ENCODE peak calls at places on chromosomes 7 and 10, in seven cellular contexts. V, M, J, B, D, C and N are unnamed samples. For H3K36me3, the result is how much of the 10 kb centered on the place peaks cover.

GRCh38 chr10:662686-663465 is 26.6 kb downstream of the DIP2C start:
- DNase-seq in V (no peak), M (no peak), J (peak), B (no peak), D (no peak), C (no peak), N (no peak)

GRCh38 chr10:21304198-21304597 is 221.3 kb downstream of the SKIDA1 start:
- DNase-seq in V (no peak), M (no peak), J (no peak), B (no peak), D (no peak), C (peak), N (no peak)

GRCh38 chr10:77919713-77920108 is 6.8 kb downstream of the DLG5 start:
- DNase-seq in V (no peak), M (no peak), J (no peak), B (no peak), D (no peak), C (peak), N (no peak)

GRCh38 chr7:66043681-66044497 is 31.7 kb upstream of the ASL start:
- DNase-seq in V (peak), M (peak), J (peak), B (peak), D (peak), C (peak), N (no peak)

GRCh38 chr10:11822031-11822756 is 962 bp upstream of the PROSER2 start:
- DNase-seq in V (no peak), M (no peak), J (no peak), B (no peak), D (no peak), C (peak), N (no peak)

GRCh38 chr7:111587715-111588433 is 25.6 kb upstream of the IMMP2L start:
- DNase-seq in V (no peak), M (no peak), J (no peak), B (no peak), D (no peak), C (peak), N (no peak)

GRCh38 chr7:99042957-99043356 is 101.0 kb downstream of the SMURF1 start:
- DNase-seq in V (no peak), M (no peak), J (no peak), B (no peak), D (no peak), C (no peak), N (peak)

GRCh38 chr10:15585303-15585715 is 134.4 kb downstream of the ITGA8 start:
- DNase-seq in V (peak), M (peak), J (peak), B (peak), D (peak), C (peak), N (no peak)

GRCh38 chr7:16603633-16604032 is 41.9 kb downstream of the ANKMY2 start:
- DNase-seq in V (no peak), M (no peak), J (no peak), B (no peak), D (no peak), C (peak), N (no peak)

GRCh38 chr10:79152423-79152817 is 83.7 kb downstream of the ZMIZ1 start:
- DNase-seq in V (no peak), M (no peak), J (no peak), B (peak), D (no peak), C (peak), N (no peak)

GRCh38 chr10:11601670-11602069 is 9.8 kb downstream of the USP6NL start:
- DNase-seq in V (no peak), M (no peak), J (no peak), B (no peak), D (no peak), C (no peak), N (no peak)

GRCh38 chr7:85004402-85004801 is 182.5 kb downstream of the SEMA3D start:
- DNase-seq in V (no peak), M (no peak), J (no peak), B (no peak), D (no peak), C (no peak), N (no peak)

GRCh38 chr7:82210422-82211184 is 233.0 kb downstream of the CACNA2D1 start:
- DNase-seq in V (no peak), M (no peak), J (no peak), B (no peak), D (no peak), C (peak), N (no peak)

GRCh38 chr10:44030681-44031080 is 354.2 kb downstream of the CXCL12 start:
- DNase-seq in V (no peak), M (no peak), J (no peak), B (no peak), D (no peak), C (no peak), N (no peak)

GRCh38 chr7:114084381-114085312 is 165.8 kb upstream of the PPP1R3A start:
- DNase-seq in V (peak), M (peak), J (peak), B (peak), D (peak), C (no peak), N (no peak)

GRCh38 chr10:35194471-35194870 is 67.8 kb downstream of the CREM start:
- DNase-seq in V (no peak), M (no peak), J (no peak), B (no peak), D (no peak), C (no peak), N (no peak)

GRCh38 chr7:7438851-7439250 is 96.8 kb downstream of the COL28A1 start:
- DNase-seq in V (no peak), M (no peak), J (no peak), B (no peak), D (no peak), C (peak), N (peak)

GRCh38 chr7:56537952-56538351 is 421.7 kb upstream of the NUPR2 start:
- DNase-seq in V (no peak), M (no peak), J (peak), B (no peak), D (no peak), C (no peak), N (no peak)

GRCh38 chr10:76732306-76732705 is 905.3 kb downstream of the KCNMA1 start:
- DNase-seq in V (no peak), M (no peak), J (no peak), B (no peak), D (no peak), C (no peak), N (no peak)

GRCh38 chr7:44050121-44050914 is 5.8 kb downstream of the DBNL start:
- DNase-seq in V (no peak), M (no peak), J (peak), B (no peak), D (peak), C (no peak), N (no peak)

GRCh38 chr7:47481656-47482012 is 100.3 kb downstream of the TNS3 start:
- DNase-seq in V (no peak), M (no peak), J (no peak), B (no peak), D (no peak), C (no peak), N (no peak)

GRCh38 chr10:133336131-133337078 is at the start of gene CALY:
- DNase-seq in V (no peak), M (peak), J (no peak), B (peak), D (peak), C (no peak), N (no peak)

GRCh38 chr7:111029574-111030357 is 61.2 kb upstream of the LRRN3 start:
- DNase-seq in V (peak), M (no peak), J (peak), B (no peak), D (no peak), C (peak), N (no peak)

GRCh38 chr10:88762906-88763305 is 3.1 kb downstream of the LIPN start:
- DNase-seq in V (no peak), M (no peak), J (no peak), B (no peak), D (no peak), C (no peak), N (no peak)

GRCh38 chr10:6716521-6716920 is 136.4 kb upstream of the PRKCQ start:
- DNase-seq in V (no peak), M (no peak), J (no peak), B (no peak), D (no peak), C (no peak), N (peak)

GRCh38 chr10:71690094-71690720 is 29.4 kb downstream of the C10orf105 start:
- DNase-seq in V (no peak), M (no peak), J (no peak), B (no peak), D (no peak), C (no peak), N (no peak)

GRCh38 chr10:84197643-84198042 is 3.3 kb downstream of the CDHR1 start:
- DNase-seq in V (no peak), M (no peak), J (no peak), B (no peak), D (peak), C (no peak), N (no peak)

GRCh38 chr7:46934198-46934825 is 647.6 kb downstream of the TNS3 start:
- DNase-seq in V (no peak), M (no peak), J (no peak), B (no peak), D (no peak), C (peak), N (no peak)

GRCh38 chr10:60444494-60445064 is 54.9 kb upstream of the ANK3 start:
- DNase-seq in V (no peak), M (peak), J (no peak), B (no peak), D (no peak), C (peak), N (no peak)

GRCh38 chr10:22010973-22011408 is 7.5 kb upstream of the DNAJC1 start:
- DNase-seq in V (no peak), M (no peak), J (no peak), B (no peak), D (no peak), C (peak), N (no peak)

GRCh38 chr10:22345301-22346086 is at the start of gene SPAG6:
- DNase-seq in V (no peak), M (peak), J (peak), B (peak), D (peak), C (no peak), N (no peak)

GRCh38 chr10:89853796-89854195 is 152.4 kb downstream of the KIF20B start:
- DNase-seq in V (no peak), M (peak), J (no peak), B (no peak), D (no peak), C (no peak), N (no peak)

GRCh38 chr7:102469351-102469971 is 4.7 kb downstream of the LRWD1 start:
- DNase-seq in V (no peak), M (no peak), J (peak), B (no peak), D (peak), C (no peak), N (no peak)

GRCh38 chr7:39621784-39622411 is 1.5 kb upstream of the RALA start:
- DNase-seq in V (no peak), M (no peak), J (no peak), B (no peak), D (no peak), C (no peak), N (no peak)

GRCh38 chr7:40330408-40330807 is 195.6 kb downstream of the SUGCT start:
- DNase-seq in V (no peak), M (no peak), J (no peak), B (no peak), D (no peak), C (no peak), N (no peak)

GRCh38 chr10:71547290-71547689 is 150.6 kb downstream of the CDH23 start:
- DNase-seq in V (no peak), M (no peak), J (no peak), B (no peak), D (no peak), C (no peak), N (no peak)

GRCh38 chr7:78673272-78673671 is 780.2 kb downstream of the MAGI2 start:
- DNase-seq in V (no peak), M (no peak), J (no peak), B (no peak), D (no peak), C (no peak), N (no peak)

GRCh38 chr10:22253578-22253882 is 35.7 kb upstream of the EBLN1 start:
- DNase-seq in V (peak), M (peak), J (no peak), B (peak), D (peak), C (no peak), N (no peak)

GRCh38 chr10:90865400-90865799 is 6.4 kb upstream of the RPP30 start:
- DNase-seq in V (no peak), M (no peak), J (no peak), B (no peak), D (no peak), C (no peak), N (no peak)

DNA sequence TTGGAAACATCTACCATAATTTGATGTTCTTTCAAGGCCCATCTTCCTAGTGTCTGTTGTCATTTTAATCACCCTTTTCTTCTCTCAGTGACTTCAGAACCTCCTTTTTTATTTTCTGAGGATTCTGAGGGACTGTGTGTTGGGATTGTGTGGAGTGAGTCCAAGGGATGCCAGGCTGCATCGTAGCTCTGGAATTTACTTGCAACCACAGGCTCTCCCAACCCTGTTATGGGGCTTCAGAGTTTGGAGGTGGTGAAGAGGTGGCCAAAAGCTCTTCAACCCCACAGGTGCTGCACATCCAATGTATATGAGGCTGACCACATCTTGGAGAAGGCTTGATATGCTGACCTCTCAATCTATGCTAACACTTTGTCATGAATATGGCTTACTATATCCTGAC is 79.5 kb upstream of the GPR141 start:
- DNase-seq in V (no peak), M (no peak), J (no peak), B (no peak), D (no peak), C (peak), N (no peak)
- TF ChIP-seq CTCF in V (no peak), M (no peak), J (no peak), B (no peak), D (no peak), C (no peak), N (no peak)

GRCh38 chr7:105065104-105065503 is 51.1 kb downstream of the KMT2E start:
- DNase-seq in V (no peak), M (no peak), J (no peak), B (no peak), D (no peak), C (no peak), N (no peak)

GRCh38 chr7:105073143-105073542 is 59.1 kb downstream of the KMT2E start:
- DNase-seq in V (no peak), M (no peak), J (no peak), B (no peak), D (no peak), C (no peak), N (no peak)

DNA sequence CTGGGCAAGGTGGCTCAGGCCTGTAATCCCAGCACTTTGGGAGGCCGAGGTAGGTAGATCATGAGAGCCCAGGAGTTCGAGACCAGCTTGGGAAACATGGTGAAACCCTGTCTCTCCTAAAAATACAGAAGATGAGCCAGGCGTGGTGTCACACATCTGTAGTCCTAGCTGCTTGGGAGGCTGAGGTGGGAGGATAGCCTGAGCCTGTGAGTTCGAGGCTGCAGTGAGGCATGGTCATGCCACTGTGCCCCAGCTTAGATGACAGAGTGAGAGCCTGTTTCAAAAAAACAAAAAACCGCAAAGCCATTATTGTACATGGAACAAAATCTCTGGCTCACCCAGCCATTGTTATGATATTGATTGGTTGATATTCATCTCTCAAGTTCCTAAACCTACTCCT is 53.7 kb downstream of the KMT2E start:
- DNase-seq in V (no peak), M (no peak), J (no peak), B (no peak), D (no peak), C (no peak), N (no peak)
- H3K36me3 ChIP-seq in V (under half), M (under half), J (under half), B (under half), D (half or more), C (under half), N (under half)

GRCh38 chr7:1595027-1595426 is 25.2 kb upstream of the PSMG3 start:
- DNase-seq in V (no peak), M (no peak), J (no peak), B (no peak), D (no peak), C (no peak), N (no peak)

GRCh38 chr7:1591876-1592275 is 22.0 kb upstream of the PSMG3 start:
- DNase-seq in V (no peak), M (no peak), J (no peak), B (no peak), D (no peak), C (no peak), N (no peak)

GRCh38 chr7:1592299-1592842 is 22.5 kb upstream of the PSMG3 start:
- DNase-seq in V (no peak), M (no peak), J (no peak), B (no peak), D (no peak), C (no peak), N (no peak)

GRCh38 chr7:1593904-1594421 is 24.1 kb upstream of the PSMG3 start:
- DNase-seq in V (no peak), M (no peak), J (no peak), B (no peak), D (no peak), C (no peak), N (no peak)

GRCh38 chr7:1593091-1593866 is 23.4 kb upstream of the PSMG3 start:
- DNase-seq in V (no peak), M (no peak), J (no peak), B (no peak), D (no peak), C (no peak), N (no peak)
- TF ChIP-seq CTCF in V (peak), M (peak), J (no peak), B (no peak), D (peak), C (peak), N (peak)

GRCh38 chr7:152173372-152174070 is 148.0 kb downstream of the GALNT11 start:
- DNase-seq in V (no peak), M (no peak), J (no peak), B (no peak), D (no peak), C (no peak), N (peak)
- H3K36me3 ChIP-seq in V (under half), M (under half), J (under half), B (under half), D (half or more), C (under half), N (under half)